ENCODE peak calls at places on chromosomes 3 and 15, in ten cellular contexts. One of them, this sample, is unnamed.
A peak's percentile ranks its signal among the peaks of the same experiment; 100 is the strongest.

GRCh38 chr3:126515066-126515706 is 2.4 kb downstream of the UROC1 start:
- DNase-seq in CD4-positive, alpha-beta T cell: no peak
- DNase-seq in DND-41: no peak
- DNase-seq in K562: no peak
- DNase-seq in HepG2: no peak
- DNase-seq in epithelial cell of proximal tubule: no peak
- DNase-seq in endothelial cell: no peak
- DNase-seq in foreskin fibroblast: no peak
- DNase-seq in mesothelial cell of epicardium: no peak
- DNase-seq in osteocyte: no peak
- DNase-seq in this sample: no peak

GRCh38 chr3:176395269-176395668 is 802.0 kb downstream of the TBL1XR1 start:
- DNase-seq in HepG2: no peak
- DNase-seq in DND-41: no peak
- DNase-seq in CD4-positive, alpha-beta T cell: no peak
- DNase-seq in mesothelial cell of epicardium: no peak
- DNase-seq in foreskin fibroblast: no peak
- DNase-seq in osteocyte: no peak
- DNase-seq in endothelial cell: no peak
- DNase-seq in epithelial cell of proximal tubule: no peak
- DNase-seq in K562: no peak
- DNase-seq in this sample: no peak

GRCh38 chr3:181710581-181711255 is 1.0 kb upstream of the SOX2 start:
- DNase-seq in epithelial cell of proximal tubule: no peak
- DNase-seq in K562: no peak
- DNase-seq in DND-41: no peak
- DNase-seq in mesothelial cell of epicardium: no peak
- DNase-seq in endothelial cell: no peak
- DNase-seq in osteocyte: no peak
- DNase-seq in HepG2: no peak
- DNase-seq in foreskin fibroblast: no peak
- DNase-seq in CD4-positive, alpha-beta T cell: no peak
- DNase-seq in this sample: no peak

GRCh38 chr3:100087203-100087602 is 27.1 kb downstream of the FILIP1L start:
- DNase-seq in foreskin fibroblast: peak; percentile 44
- DNase-seq in endothelial cell: no peak
- DNase-seq in osteocyte: no peak
- DNase-seq in K562: no peak
- DNase-seq in DND-41: no peak
- DNase-seq in mesothelial cell of epicardium: no peak
- DNase-seq in HepG2: no peak
- DNase-seq in CD4-positive, alpha-beta T cell: no peak
- DNase-seq in epithelial cell of proximal tubule: peak; percentile 83
- DNase-seq in this sample: no peak

GRCh38 chr3:197547618-197548017 is 8.2 kb downstream of the BDH1 start:
- DNase-seq in mesothelial cell of epicardium: no peak
- DNase-seq in epithelial cell of proximal tubule: no peak
- DNase-seq in DND-41: no peak
- DNase-seq in HepG2: peak; percentile 58
- DNase-seq in K562: peak; percentile 37
- DNase-seq in foreskin fibroblast: no peak
- DNase-seq in osteocyte: no peak
- DNase-seq in CD4-positive, alpha-beta T cell: no peak
- DNase-seq in endothelial cell: peak; percentile 22
- DNase-seq in this sample: no peak

GRCh38 chr3:155228636-155229035 is 64.8 kb downstream of the STRIT1 start:
- DNase-seq in endothelial cell: no peak
- DNase-seq in foreskin fibroblast: no peak
- DNase-seq in CD4-positive, alpha-beta T cell: no peak
- DNase-seq in HepG2: no peak
- DNase-seq in mesothelial cell of epicardium: no peak
- DNase-seq in K562: no peak
- DNase-seq in epithelial cell of proximal tubule: no peak
- DNase-seq in osteocyte: no peak
- DNase-seq in DND-41: no peak
- DNase-seq in this sample: no peak

GRCh38 chr3:124420392-124420791 is 309.9 kb upstream of the UMPS start:
- DNase-seq in osteocyte: no peak
- DNase-seq in epithelial cell of proximal tubule: no peak
- DNase-seq in endothelial cell: no peak
- DNase-seq in HepG2: no peak
- DNase-seq in foreskin fibroblast: no peak
- DNase-seq in DND-41: no peak
- DNase-seq in K562: no peak
- DNase-seq in mesothelial cell of epicardium: no peak
- DNase-seq in CD4-positive, alpha-beta T cell: no peak
- DNase-seq in this sample: no peak

GRCh38 chr3:49131040-49131439 is 1.8 kb downstream of the LAMB2 start:
- DNase-seq in osteocyte: no peak
- DNase-seq in endothelial cell: no peak
- DNase-seq in CD4-positive, alpha-beta T cell: no peak
- DNase-seq in mesothelial cell of epicardium: no peak
- DNase-seq in HepG2: no peak
- DNase-seq in DND-41: no peak
- DNase-seq in K562: no peak
- DNase-seq in epithelial cell of proximal tubule: no peak
- DNase-seq in foreskin fibroblast: no peak
- DNase-seq in this sample: no peak

GRCh38 chr15:82709421-82710207 is at the start of gene AP3B2:
- DNase-seq in K562: peak; percentile 94
- DNase-seq in epithelial cell of proximal tubule: peak; percentile 1
- DNase-seq in mesothelial cell of epicardium: peak; percentile 82
- DNase-seq in DND-41: peak; percentile 14
- DNase-seq in endothelial cell: peak; percentile 64
- DNase-seq in osteocyte: peak; percentile 90
- DNase-seq in HepG2: peak; percentile 16
- DNase-seq in CD4-positive, alpha-beta T cell: peak; percentile 59
- DNase-seq in foreskin fibroblast: peak; percentile 73
- DNase-seq in this sample: no peak

GRCh38 chr3:133444071-133444774 is 44.4 kb downstream of the BFSP2 start:
- DNase-seq in CD4-positive, alpha-beta T cell: no peak
- DNase-seq in DND-41: no peak
- DNase-seq in endothelial cell: no peak
- DNase-seq in epithelial cell of proximal tubule: no peak
- DNase-seq in mesothelial cell of epicardium: no peak
- DNase-seq in osteocyte: no peak
- DNase-seq in foreskin fibroblast: no peak
- DNase-seq in K562: no peak
- DNase-seq in HepG2: peak; percentile 44
- DNase-seq in this sample: no peak

GRCh38 chr3:156483426-156483825 is 71.5 kb downstream of the SSR3 start:
- DNase-seq in DND-41: no peak
- DNase-seq in foreskin fibroblast: peak; percentile 69
- DNase-seq in K562: peak; percentile 31
- DNase-seq in HepG2: no peak
- DNase-seq in endothelial cell: no peak
- DNase-seq in CD4-positive, alpha-beta T cell: no peak
- DNase-seq in mesothelial cell of epicardium: no peak
- DNase-seq in osteocyte: no peak
- DNase-seq in epithelial cell of proximal tubule: peak; percentile 50
- DNase-seq in this sample: no peak

GRCh38 chr15:82228750-82229149 is 33.8 kb downstream of the EFL1 start:
- DNase-seq in mesothelial cell of epicardium: no peak
- DNase-seq in K562: no peak
- DNase-seq in foreskin fibroblast: no peak
- DNase-seq in osteocyte: no peak
- DNase-seq in DND-41: no peak
- DNase-seq in epithelial cell of proximal tubule: no peak
- DNase-seq in endothelial cell: no peak
- DNase-seq in CD4-positive, alpha-beta T cell: no peak
- DNase-seq in HepG2: no peak
- DNase-seq in this sample: no peak

GRCh38 chr3:140904521-140904920 is 37.1 kb upstream of the SLC25A36 start:
- DNase-seq in foreskin fibroblast: no peak
- DNase-seq in osteocyte: no peak
- DNase-seq in mesothelial cell of epicardium: no peak
- DNase-seq in DND-41: no peak
- DNase-seq in K562: no peak
- DNase-seq in HepG2: no peak
- DNase-seq in endothelial cell: no peak
- DNase-seq in CD4-positive, alpha-beta T cell: no peak
- DNase-seq in epithelial cell of proximal tubule: no peak
- DNase-seq in this sample: no peak

GRCh38 chr15:54636147-54636546 is 560.6 kb downstream of the RSL24D1 start:
- DNase-seq in foreskin fibroblast: no peak
- DNase-seq in HepG2: no peak
- DNase-seq in osteocyte: no peak
- DNase-seq in endothelial cell: no peak
- DNase-seq in DND-41: no peak
- DNase-seq in mesothelial cell of epicardium: no peak
- DNase-seq in K562: no peak
- DNase-seq in CD4-positive, alpha-beta T cell: no peak
- DNase-seq in epithelial cell of proximal tubule: no peak
- DNase-seq in this sample: no peak

DNA sequence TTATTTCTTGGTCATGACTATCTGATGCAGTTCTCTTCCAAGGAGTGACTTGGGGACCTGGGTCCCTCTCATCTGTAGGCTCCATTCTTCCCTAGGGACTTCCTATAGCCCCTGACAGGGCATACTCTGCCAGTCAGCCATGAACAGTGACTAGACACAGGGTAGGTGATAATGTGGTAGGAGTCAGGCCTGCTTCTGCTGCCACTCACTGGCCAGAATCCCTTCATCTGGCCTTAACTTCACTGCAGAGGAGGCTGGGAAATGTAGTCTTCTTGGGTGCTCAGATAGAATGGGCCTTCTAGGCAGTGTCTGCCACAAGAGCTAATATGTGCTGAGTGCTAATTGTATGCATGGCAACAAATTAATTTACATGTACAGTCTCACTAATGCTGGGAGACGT is 84.5 kb downstream of the CACNA2D3 start:
- DNase-seq in osteocyte: no peak
- DNase-seq in DND-41: no peak
- DNase-seq in K562: no peak
- DNase-seq in mesothelial cell of epicardium: no peak
- DNase-seq in endothelial cell: no peak
- DNase-seq in foreskin fibroblast: no peak
- DNase-seq in HepG2: no peak
- DNase-seq in CD4-positive, alpha-beta T cell: no peak
- DNase-seq in epithelial cell of proximal tubule: no peak
- DNase-seq in this sample: no peak
- TF ChIP-seq CTCF in osteocyte: no peak
- TF ChIP-seq CTCF in DND-41: no peak
- TF ChIP-seq CTCF in K562: no peak
- TF ChIP-seq CTCF in mesothelial cell of epicardium: no peak
- TF ChIP-seq CTCF in endothelial cell: no peak
- TF ChIP-seq CTCF in foreskin fibroblast: no peak
- TF ChIP-seq CTCF in HepG2: no peak
- TF ChIP-seq CTCF in CD4-positive, alpha-beta T cell: no peak
- TF ChIP-seq CTCF in epithelial cell of proximal tubule: no peak
- TF ChIP-seq CTCF in this sample: no peak

DNA sequence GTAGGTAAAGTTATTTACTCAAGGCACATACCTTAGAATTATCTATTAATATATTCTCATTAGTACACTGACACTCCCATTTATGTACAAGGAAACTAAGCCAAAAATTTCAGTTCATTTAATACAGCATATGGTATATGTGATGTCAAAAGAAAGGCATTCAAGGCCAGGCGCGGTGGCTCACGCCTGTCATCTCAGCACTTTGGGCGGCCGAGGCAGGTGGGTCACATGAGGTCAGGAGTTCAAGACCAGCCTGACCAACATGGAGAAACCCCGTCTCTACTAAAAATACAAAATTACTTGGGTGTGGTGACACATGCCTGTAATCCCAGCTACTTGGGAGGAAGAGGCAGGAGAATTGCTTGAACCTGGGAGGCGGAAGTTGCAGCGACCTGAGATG is 435.2 kb downstream of the GBE1 start:
- DNase-seq in DND-41: no peak
- DNase-seq in CD4-positive, alpha-beta T cell: no peak
- DNase-seq in endothelial cell: no peak
- DNase-seq in HepG2: no peak
- DNase-seq in epithelial cell of proximal tubule: no peak
- DNase-seq in mesothelial cell of epicardium: no peak
- DNase-seq in K562: no peak
- DNase-seq in foreskin fibroblast: no peak
- DNase-seq in osteocyte: no peak
- DNase-seq in this sample: no peak
- TF ChIP-seq CTCF in DND-41: no peak
- TF ChIP-seq CTCF in CD4-positive, alpha-beta T cell: no peak
- TF ChIP-seq CTCF in endothelial cell: no peak
- TF ChIP-seq CTCF in HepG2: no peak
- TF ChIP-seq CTCF in epithelial cell of proximal tubule: no peak
- TF ChIP-seq CTCF in mesothelial cell of epicardium: no peak
- TF ChIP-seq CTCF in K562: no peak
- TF ChIP-seq CTCF in foreskin fibroblast: no peak
- TF ChIP-seq CTCF in osteocyte: no peak
- TF ChIP-seq CTCF in this sample: no peak

GRCh38 chr3:167837430-167837829 is 101.9 kb downstream of the SERPINI1 start:
- DNase-seq in mesothelial cell of epicardium: no peak
- DNase-seq in epithelial cell of proximal tubule: no peak
- DNase-seq in endothelial cell: no peak
- DNase-seq in osteocyte: no peak
- DNase-seq in foreskin fibroblast: no peak
- DNase-seq in DND-41: no peak
- DNase-seq in CD4-positive, alpha-beta T cell: no peak
- DNase-seq in K562: no peak
- DNase-seq in HepG2: no peak
- DNase-seq in this sample: no peak
- TF ChIP-seq CTCF in mesothelial cell of epicardium: no peak
- TF ChIP-seq CTCF in epithelial cell of proximal tubule: no peak
- TF ChIP-seq CTCF in endothelial cell: no peak
- TF ChIP-seq CTCF in osteocyte: no peak
- TF ChIP-seq CTCF in foreskin fibroblast: no peak
- TF ChIP-seq CTCF in DND-41: no peak
- TF ChIP-seq CTCF in CD4-positive, alpha-beta T cell: no peak
- TF ChIP-seq CTCF in K562: no peak
- TF ChIP-seq CTCF in HepG2: no peak
- TF ChIP-seq CTCF in this sample: no peak

GRCh38 chr3:108818404-108818803 is 4.2 kb upstream of the TRAT1 start:
- DNase-seq in DND-41: peak; percentile 74
- DNase-seq in foreskin fibroblast: no peak
- DNase-seq in HepG2: peak; percentile 3
- DNase-seq in mesothelial cell of epicardium: no peak
- DNase-seq in epithelial cell of proximal tubule: peak; percentile 30
- DNase-seq in CD4-positive, alpha-beta T cell: peak; percentile 43
- DNase-seq in osteocyte: no peak
- DNase-seq in K562: peak; percentile 2
- DNase-seq in endothelial cell: peak; percentile 36
- DNase-seq in this sample: no peak

GRCh38 chr3:108822167-108822897 is at the start of gene TRAT1:
- DNase-seq in DND-41: peak; percentile 22
- DNase-seq in HepG2: no peak
- DNase-seq in K562: no peak
- DNase-seq in CD4-positive, alpha-beta T cell: no peak
- DNase-seq in endothelial cell: no peak
- DNase-seq in mesothelial cell of epicardium: no peak
- DNase-seq in epithelial cell of proximal tubule: no peak
- DNase-seq in osteocyte: no peak
- DNase-seq in foreskin fibroblast: no peak
- DNase-seq in this sample: no peak

DNA sequence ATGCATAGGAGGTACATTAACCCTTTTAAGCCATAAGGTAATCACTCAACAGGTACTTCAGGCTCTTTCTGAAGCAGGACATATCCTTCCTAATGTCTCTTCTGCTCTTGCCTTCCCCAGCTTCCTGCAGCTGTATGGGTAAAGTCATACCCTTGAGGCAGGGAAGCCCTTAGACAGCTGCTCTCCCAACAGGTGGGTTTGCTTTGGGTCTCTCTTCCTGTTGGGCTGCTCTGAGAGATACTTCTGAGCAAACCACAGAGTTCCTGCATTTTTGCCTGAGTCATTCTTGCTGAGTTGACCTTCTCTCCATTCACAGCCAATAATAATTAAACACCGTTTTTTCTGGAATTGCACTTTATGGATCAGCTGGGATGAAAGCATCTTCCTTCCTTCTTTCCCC is 2.0 kb upstream of the TRAT1 start:
- DNase-seq in HepG2: no peak
- DNase-seq in foreskin fibroblast: no peak
- DNase-seq in endothelial cell: no peak
- DNase-seq in epithelial cell of proximal tubule: no peak
- DNase-seq in osteocyte: no peak
- DNase-seq in DND-41: peak; percentile 85
- DNase-seq in K562: no peak
- DNase-seq in CD4-positive, alpha-beta T cell: no peak
- DNase-seq in mesothelial cell of epicardium: no peak
- DNase-seq in this sample: no peak
- TF ChIP-seq CTCF in HepG2: no peak
- TF ChIP-seq CTCF in foreskin fibroblast: no peak
- TF ChIP-seq CTCF in endothelial cell: no peak
- TF ChIP-seq CTCF in epithelial cell of proximal tubule: no peak
- TF ChIP-seq CTCF in osteocyte: no peak
- TF ChIP-seq CTCF in DND-41: no peak
- TF ChIP-seq CTCF in K562: no peak
- TF ChIP-seq CTCF in CD4-positive, alpha-beta T cell: no peak
- TF ChIP-seq CTCF in mesothelial cell of epicardium: no peak
- TF ChIP-seq CTCF in this sample: no peak